ENCODE peak calls at places on chromosomes 12 and 14, in eight cellular contexts. R, N, K, C, O, P, W and Z are unnamed samples.

GRCh38 chr14:36390718-36391117 is 70.3 kb upstream of the MBIP start:
- DNase-seq in O (no peak), K (no peak), W (no peak), P (no peak), C (no peak), R (no peak), N (no peak), Z (no peak)

GRCh38 chr12:19624401-19624930 is 185.2 kb downstream of the AEBP2 start:
- DNase-seq in P (no peak), K (no peak), N (no peak), R (no peak), O (no peak), C (no peak), W (no peak), Z (no peak)

GRCh38 chr14:22915886-22916521 is 2.9 kb downstream of the RBM23 start:
- DNase-seq in P (no peak), O (no peak), R (no peak), C (no peak), W (peak; percentile 81), K (no peak), N (no peak), Z (no peak)

GRCh38 chr12:54428050-54429013 is 9.3 kb upstream of the ITGA5 start:
- DNase-seq in C (no peak), P (peak; percentile 77), O (no peak), R (no peak), K (no peak), W (peak; percentile 99), N (no peak), Z (no peak)

GRCh38 chr12:109840349-109841073 is 7.3 kb upstream of the TRPV4 start:
- DNase-seq in C (no peak), N (no peak), K (no peak), P (peak; percentile 90), O (no peak), W (no peak), R (no peak), Z (no peak)

GRCh38 chr12:51683763-51684357 is 92.8 kb downstream of the SCN8A start:
- DNase-seq in W (no peak), K (no peak), N (no peak), R (no peak), P (peak; percentile 69), C (no peak), O (no peak), Z (no peak)

GRCh38 chr12:6226701-6227096 is 26.5 kb downstream of the CD9 start:
- DNase-seq in N (no peak), C (no peak), W (no peak), K (peak; percentile 81), P (peak; percentile 77), O (no peak), R (no peak), Z (no peak)

GRCh38 chr12:50530532-50530931 is 25.7 kb downstream of the DIP2B start:
- DNase-seq in P (no peak), N (no peak), C (no peak), R (no peak), K (no peak), W (no peak), O (no peak), Z (no peak)

GRCh38 chr14:59308706-59309105 is 120.2 kb downstream of the DAAM1 start:
- DNase-seq in W (no peak), R (no peak), O (no peak), P (no peak), K (no peak), N (no peak), C (no peak), Z (no peak)